ENCODE peak calls at places on chromosomes 1 and 21, in ten cellular contexts. O is astrocyte of the spinal cord; V is GM13976; U is dorsolateral prefrontal cortex; W is stomach; I is endothelial cell; H is immature natural killer cell; A is GM03348; J is activated CD8-positive, alpha-beta memory T cell treated with anti-CD3 and anti-CD28 coated beads for 1 hour; B is RWPE2. Z is an unnamed sample.

GRCh38 chr1:155032886-155033285 is 695 bp downstream of the DCST2 start:
- DNase-seq in O (no peak), V (no peak), U (no peak), W (no peak), I (no peak), H (no peak), A (no peak), J (no peak), B (no peak), Z (no peak)

GRCh38 chr1:172429324-172430127 is 9.0 kb downstream of the C1orf105 start:
- DNase-seq in O (peak), V (peak), U (no peak), W (peak), I (peak), H (peak), A (peak), J (no peak), B (no peak), Z (no peak)

GRCh38 chr1:211903490-211904260 is 73.1 kb upstream of the LPGAT1 start:
- DNase-seq in O (no peak), V (no peak), U (no peak), W (no peak), I (no peak), H (no peak), A (no peak), J (no peak), B (no peak), Z (no peak)

GRCh38 chr1:59025898-59026426 is 242.1 kb upstream of the JUN start:
- DNase-seq in O (peak), V (peak), U (no peak), W (no peak), I (no peak), H (no peak), A (peak), J (no peak), B (no peak), Z (no peak)

GRCh38 chr1:151142411-151143056 is 3.9 kb downstream of the SEMA6C start:
- DNase-seq in O (no peak), V (no peak), U (no peak), W (no peak), I (no peak), H (no peak), A (no peak), J (no peak), B (no peak), Z (peak)

GRCh38 chr21:44354001-44354405 is 582 bp downstream of the TRPM2 start:
- DNase-seq in O (no peak), V (no peak), U (no peak), W (no peak), I (no peak), H (no peak), A (no peak), J (no peak), B (no peak), Z (no peak)

GRCh38 chr21:36164427-36164784 is 7.8 kb downstream of the DOP1B start:
- DNase-seq in O (no peak), V (no peak), U (no peak), W (peak), I (no peak), H (no peak), A (peak), J (no peak), B (no peak), Z (no peak)

GRCh38 chr1:84833198-84833597 is 59.8 kb downstream of the LPAR3 start:
- DNase-seq in O (no peak), V (no peak), U (no peak), W (no peak), I (no peak), H (no peak), A (no peak), J (no peak), B (no peak), Z (no peak)

GRCh38 chr21:46392921-46393320 is 65.8 kb upstream of the DIP2A start:
- DNase-seq in O (peak), V (no peak), U (no peak), W (no peak), I (no peak), H (no peak), A (peak), J (no peak), B (no peak), Z (peak)

GRCh38 chr1:25854554-25854953 is 4.7 kb downstream of the AUNIP start:
- DNase-seq in O (no peak), V (no peak), U (no peak), W (no peak), I (no peak), H (no peak), A (no peak), J (no peak), B (no peak), Z (no peak)

GRCh38 chr1:15062479-15063099 is 91.0 kb upstream of the TMEM51 start:
- DNase-seq in O (no peak), V (no peak), U (no peak), W (no peak), I (peak), H (peak), A (no peak), J (no peak), B (no peak), Z (no peak)

GRCh38 chr1:54499097-54500029 is 48.7 kb upstream of the ACOT11 start:
- DNase-seq in O (peak), V (peak), U (no peak), W (no peak), I (peak), H (peak), A (peak), J (no peak), B (no peak), Z (no peak)

GRCh38 chr1:169745015-169745861 is 11.4 kb upstream of the SELE start:
- DNase-seq in O (peak), V (no peak), U (no peak), W (no peak), I (no peak), H (no peak), A (no peak), J (no peak), B (no peak), Z (peak)

GRCh38 chr1:8889925-8890785 is 11.7 kb upstream of the ENO1 start:
- DNase-seq in O (peak), V (no peak), U (peak), W (peak), I (no peak), H (no peak), A (peak), J (no peak), B (peak), Z (peak)

GRCh38 chr21:46323227-46323709 is 402 bp downstream of the C21orf58 start:
- DNase-seq in O (no peak), V (no peak), U (no peak), W (no peak), I (peak), H (no peak), A (peak), J (no peak), B (no peak), Z (no peak)

GRCh38 chr1:21873174-21873573 is 61.1 kb downstream of the LDLRAD2 start:
- DNase-seq in O (no peak), V (no peak), U (no peak), W (no peak), I (no peak), H (no peak), A (no peak), J (no peak), B (no peak), Z (no peak)

GRCh38 chr1:19495816-19496528 is 10.6 kb upstream of the CAPZB start:
- DNase-seq in O (peak), V (no peak), U (no peak), W (no peak), I (no peak), H (no peak), A (peak), J (no peak), B (no peak), Z (no peak)

GRCh38 chr1:168386949-168387586 is 106.4 kb downstream of the TBX19 start:
- DNase-seq in O (peak), V (peak), U (peak), W (peak), I (peak), H (peak), A (no peak), J (peak), B (peak), Z (peak)

GRCh38 chr1:235017719-235018118 is 110.9 kb downstream of the TOMM20 start:
- DNase-seq in O (peak), V (no peak), U (no peak), W (no peak), I (no peak), H (no peak), A (no peak), J (no peak), B (no peak), Z (no peak)

GRCh38 chr1:45246760-45247159 is 40.4 kb upstream of the ZSWIM5 start:
- DNase-seq in O (peak), V (no peak), U (no peak), W (no peak), I (no peak), H (no peak), A (peak), J (no peak), B (no peak), Z (no peak)

GRCh38 chr1:227786673-227787512 is 28.6 kb upstream of the PRSS38 start:
- DNase-seq in O (no peak), V (peak), U (no peak), W (peak), I (no peak), H (no peak), A (peak), J (no peak), B (no peak), Z (no peak)

GRCh38 chr1:6594977-6595740 is 7.5 kb downstream of the KLHL21 start:
- DNase-seq in O (no peak), V (no peak), U (no peak), W (no peak), I (no peak), H (no peak), A (no peak), J (no peak), B (no peak), Z (no peak)

GRCh38 chr1:47760248-47760629 is 236.9 kb downstream of the TRABD2B start:
- DNase-seq in O (no peak), V (no peak), U (no peak), W (no peak), I (no peak), H (no peak), A (no peak), J (no peak), B (no peak), Z (no peak)

GRCh38 chr1:212609701-212610574 is 1.4 kb downstream of the ATF3 start:
- DNase-seq in O (no peak), V (no peak), U (no peak), W (no peak), I (no peak), H (no peak), A (no peak), J (no peak), B (no peak), Z (no peak)

GRCh38 chr1:205208805-205209204 is 2.7 kb downstream of the DSTYK start:
- DNase-seq in O (no peak), V (no peak), U (no peak), W (no peak), I (no peak), H (no peak), A (no peak), J (no peak), B (no peak), Z (no peak)

GRCh38 chr1:227728892-227729143 is 6.3 kb downstream of the JMJD4 start:
- DNase-seq in O (no peak), V (no peak), U (peak), W (no peak), I (no peak), H (no peak), A (no peak), J (no peak), B (no peak), Z (no peak)

GRCh38 chr1:200775850-200776249 is 37.2 kb downstream of the CAMSAP2 start:
- DNase-seq in O (no peak), V (no peak), U (no peak), W (no peak), I (no peak), H (no peak), A (peak), J (no peak), B (no peak), Z (no peak)

GRCh38 chr1:24411963-24412362 is 1.6 kb downstream of the STPG1 start:
- DNase-seq in O (peak), V (no peak), U (no peak), W (no peak), I (no peak), H (no peak), A (no peak), J (no peak), B (no peak), Z (no peak)

GRCh38 chr1:47231314-47232186 is 475 bp downstream of the TAL1 start:
- DNase-seq in O (peak), V (peak), U (no peak), W (no peak), I (peak), H (peak), A (peak), J (no peak), B (no peak), Z (peak)

GRCh38 chr1:25130895-25131294 is 101.4 kb downstream of the SYF2 start:
- DNase-seq in O (no peak), V (no peak), U (no peak), W (no peak), I (no peak), H (no peak), A (no peak), J (no peak), B (no peak), Z (no peak)

GRCh38 chr1:41102208-41102607 is 80.7 kb upstream of the SLFNL1 start:
- DNase-seq in O (peak), V (no peak), U (peak), W (peak), I (no peak), H (no peak), A (peak), J (no peak), B (no peak), Z (peak)

GRCh38 chr21:16530656-16531055 is 800.9 kb downstream of the USP25 start:
- DNase-seq in O (no peak), V (no peak), U (no peak), W (no peak), I (no peak), H (no peak), A (no peak), J (no peak), B (no peak), Z (no peak)

GRCh38 chr1:85628791-85629531 is 48.4 kb downstream of the CCN1 start:
- DNase-seq in O (peak), V (no peak), U (no peak), W (peak), I (no peak), H (no peak), A (peak), J (no peak), B (no peak), Z (peak)

GRCh38 chr1:179311149-179311700 is 17.6 kb downstream of the SOAT1 start:
- DNase-seq in O (no peak), V (no peak), U (no peak), W (no peak), I (no peak), H (no peak), A (no peak), J (no peak), B (no peak), Z (no peak)

GRCh38 chr1:160911441-160911840 is 26.5 kb upstream of the ITLN1 start:
- DNase-seq in O (no peak), V (no peak), U (no peak), W (peak), I (no peak), H (no peak), A (no peak), J (no peak), B (no peak), Z (no peak)

GRCh38 chr1:97599447-97599846 is 321.4 kb downstream of the DPYD start:
- DNase-seq in O (no peak), V (no peak), U (no peak), W (no peak), I (no peak), H (peak), A (no peak), J (no peak), B (no peak), Z (no peak)

GRCh38 chr1:217924924-217925323 is 293.8 kb downstream of the SPATA17 start:
- DNase-seq in O (no peak), V (no peak), U (no peak), W (no peak), I (peak), H (no peak), A (no peak), J (no peak), B (no peak), Z (no peak)

Z was measured in heart left ventricle.